ENCODE peak calls at places on chromosome 11, in ten cellular contexts. P is AG09309; B is upper lobe of right lung; U is CD8-positive, alpha-beta T cell; N is fibroblast of lung; W is left ventricle myocardium inferior; C is astrocyte of the spinal cord; S is tibial artery; G is foreskin fibroblast; Q is AG10803. L is an unnamed sample.

GRCh38 chr11:36492724-36493304 is 17.3 kb downstream of the TRAF6 start:
- DNase-seq in P (no peak), B (no peak), U (peak), N (peak), W (no peak), C (peak), S (no peak), G (peak), Q (peak), L (no peak)

GRCh38 chr11:80054582-80055165 is 613.8 kb upstream of the TENM4 start:
- DNase-seq in P (no peak), B (no peak), U (no peak), N (no peak), W (no peak), C (no peak), S (no peak), G (no peak), Q (no peak), L (no peak)

GRCh38 chr11:117830674-117831351 is 6.3 kb upstream of the FXYD2 start:
- DNase-seq in P (no peak), B (no peak), U (no peak), N (no peak), W (no peak), C (no peak), S (peak), G (no peak), Q (no peak), L (no peak)

GRCh38 chr11:119479685-119480275 is 56.8 kb upstream of the THY1 start:
- DNase-seq in P (no peak), B (no peak), U (no peak), N (peak), W (no peak), C (peak), S (peak), G (peak), Q (peak), L (no peak)

GRCh38 chr11:60764879-60765278 is 8.2 kb downstream of the MS4A15 start:
- DNase-seq in P (no peak), B (no peak), U (no peak), N (no peak), W (no peak), C (no peak), S (no peak), G (peak), Q (no peak), L (no peak)

GRCh38 chr11:27116684-27117083 is 76.1 kb downstream of the BBOX1 start:
- DNase-seq in P (peak), B (no peak), U (no peak), N (peak), W (no peak), C (peak), S (no peak), G (peak), Q (peak), L (peak)

GRCh38 chr11:2270322-2271076 is at the start of gene ASCL2:
- DNase-seq in P (no peak), B (peak), U (peak), N (no peak), W (no peak), C (no peak), S (no peak), G (no peak), Q (no peak), L (no peak)

GRCh38 chr11:43924112-43924855 is 18.2 kb upstream of the C11orf96 start:
- DNase-seq in P (no peak), B (no peak), U (no peak), N (no peak), W (no peak), C (no peak), S (no peak), G (no peak), Q (no peak), L (no peak)

GRCh38 chr11:116736763-116737162 is 36.0 kb downstream of the BUD13 start:
- DNase-seq in P (no peak), B (no peak), U (no peak), N (no peak), W (no peak), C (no peak), S (no peak), G (no peak), Q (no peak), L (no peak)

GRCh38 chr11:36456136-36456535 is 53.9 kb downstream of the TRAF6 start:
- DNase-seq in P (peak), B (no peak), U (no peak), N (peak), W (no peak), C (no peak), S (no peak), G (no peak), Q (peak), L (no peak)

GRCh38 chr11:21965221-21965620 is 227.7 kb upstream of the ANO5 start:
- DNase-seq in P (no peak), B (no peak), U (no peak), N (no peak), W (no peak), C (no peak), S (no peak), G (no peak), Q (no peak), L (no peak)

GRCh38 chr11:57430946-57431345 is 4.0 kb upstream of the SLC43A3 start:
- DNase-seq in P (no peak), B (no peak), U (no peak), N (no peak), W (no peak), C (no peak), S (no peak), G (no peak), Q (no peak), L (no peak)

GRCh38 chr11:2367266-2368160 is 9.6 kb upstream of the CD81 start:
- DNase-seq in P (no peak), B (no peak), U (no peak), N (no peak), W (no peak), C (no peak), S (no peak), G (no peak), Q (no peak), L (no peak)

GRCh38 chr11:120244966-120245365 is 5.0 kb downstream of the POU2F3 start:
- DNase-seq in P (no peak), B (no peak), U (no peak), N (no peak), W (no peak), C (no peak), S (no peak), G (no peak), Q (no peak), L (no peak)

GRCh38 chr11:59770869-59771268 is 15.7 kb downstream of the STX3 start:
- DNase-seq in P (no peak), B (no peak), U (no peak), N (no peak), W (no peak), C (no peak), S (no peak), G (no peak), Q (no peak), L (no peak)

GRCh38 chr11:94933225-94934130 is 39.9 kb downstream of the CWC15 start:
- DNase-seq in P (peak), B (no peak), U (no peak), N (peak), W (peak), C (peak), S (peak), G (peak), Q (peak), L (peak)

GRCh38 chr11:66417000-66417399 is 3.8 kb upstream of the NPAS4 start:
- DNase-seq in P (no peak), B (no peak), U (no peak), N (no peak), W (no peak), C (no peak), S (no peak), G (no peak), Q (no peak), L (no peak)

GRCh38 chr11:131248588-131248987 is 121.8 kb upstream of the NTM start:
- DNase-seq in P (no peak), B (no peak), U (no peak), N (peak), W (no peak), C (peak), S (no peak), G (no peak), Q (no peak), L (no peak)

GRCh38 chr11:68749061-68749491 is 2.2 kb downstream of the TESMIN start:
- DNase-seq in P (no peak), B (no peak), U (no peak), N (peak), W (no peak), C (peak), S (no peak), G (peak), Q (no peak), L (no peak)

GRCh38 chr11:35077709-35078695 is 61.0 kb upstream of the CD44 start:
- DNase-seq in P (peak), B (no peak), U (peak), N (peak), W (no peak), C (peak), S (no peak), G (peak), Q (peak), L (no peak)

GRCh38 chr11:48005878-48006277 is 25.5 kb downstream of the PTPRJ start:
- DNase-seq in P (no peak), B (no peak), U (no peak), N (no peak), W (no peak), C (no peak), S (no peak), G (no peak), Q (no peak), L (no peak)

GRCh38 chr11:73270089-73270854 is 1.9 kb upstream of the P2RY6 start:
- DNase-seq in P (no peak), B (peak), U (no peak), N (no peak), W (no peak), C (no peak), S (no peak), G (no peak), Q (no peak), L (no peak)

GRCh38 chr11:73270855-73271477 is 1.2 kb upstream of the P2RY6 start:
- DNase-seq in P (no peak), B (no peak), U (no peak), N (no peak), W (no peak), C (no peak), S (no peak), G (no peak), Q (no peak), L (no peak)

GRCh38 chr11:73272680-73273038 is 521 bp downstream of the P2RY6 start:
- DNase-seq in P (no peak), B (no peak), U (no peak), N (no peak), W (no peak), C (no peak), S (no peak), G (no peak), Q (no peak), L (no peak)

GRCh38 chr11:73273246-73273890 is 1.2 kb downstream of the P2RY6 start:
- DNase-seq in P (no peak), B (peak), U (no peak), N (no peak), W (no peak), C (no peak), S (no peak), G (no peak), Q (no peak), L (no peak)

DNA sequence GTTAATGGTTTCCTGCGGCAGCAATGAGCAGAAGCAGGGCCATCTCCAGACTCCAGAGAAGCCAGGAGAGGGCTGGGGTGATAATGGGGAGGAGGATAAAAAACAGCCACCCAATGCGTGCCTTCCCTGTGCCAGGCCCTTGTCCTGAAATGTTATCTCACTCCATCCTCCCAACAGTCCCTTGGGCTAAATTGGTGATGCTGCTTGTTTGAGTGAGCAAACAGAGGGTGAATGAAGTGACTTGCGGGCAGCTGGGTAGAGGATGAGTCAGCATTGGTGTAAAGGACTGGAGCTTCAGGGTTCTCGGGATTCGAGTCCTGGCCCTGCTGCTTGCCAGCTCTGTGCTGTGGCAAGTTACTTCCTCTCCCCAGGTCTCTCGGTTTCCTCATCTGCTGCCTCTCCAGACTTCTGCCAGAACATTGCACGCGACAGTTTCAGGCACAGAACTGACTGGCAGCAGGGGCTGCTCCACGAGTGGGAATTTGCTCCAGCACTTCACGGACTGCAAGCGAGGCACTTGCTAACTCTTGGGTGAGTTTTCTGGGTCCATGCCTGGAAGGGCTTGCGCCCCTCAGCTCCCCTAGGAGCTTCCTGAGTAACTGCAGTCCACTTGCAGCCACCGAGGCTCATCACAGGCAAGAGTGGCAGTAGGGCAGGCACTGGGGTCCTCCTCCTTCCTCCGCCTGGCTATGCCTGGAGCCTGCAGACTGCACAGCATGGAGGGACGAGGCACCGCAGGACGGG is at the start of gene P2RY6:
- DNase-seq in P (no peak), B (peak), U (no peak), N (peak), W (no peak), C (peak), S (peak), G (peak), Q (peak), L (peak)
- H3K4me3 ChIP-seq in P (no peak), B (peak), U (no peak), N (no peak), W (peak), C (no peak), S (no peak), G (no peak), Q (no peak), L (no peak)

GRCh38 chr11:11667056-11667455 is 45.3 kb upstream of the GALNT18 start:
- DNase-seq in P (no peak), B (no peak), U (no peak), N (no peak), W (no peak), C (no peak), S (no peak), G (peak), Q (no peak), L (no peak)
- TF ChIP-seq CTCF in P (peak), B (no peak), U (no peak), N (peak), W (no peak), C (no peak), S (no peak), G (no peak), Q (peak), L (no peak)

GRCh38 chr11:102177126-102177525 is 66.9 kb downstream of the YAP1 start:
- DNase-seq in P (no peak), B (no peak), U (no peak), N (no peak), W (no peak), C (no peak), S (no peak), G (peak), Q (no peak), L (no peak)

GRCh38 chr11:102179366-102179765 is 69.1 kb downstream of the YAP1 start:
- DNase-seq in P (no peak), B (no peak), U (no peak), N (no peak), W (no peak), C (no peak), S (no peak), G (no peak), Q (no peak), L (no peak)

GRCh38 chr11:102172127-102172848 is 62.0 kb downstream of the YAP1 start:
- DNase-seq in P (no peak), B (no peak), U (no peak), N (peak), W (no peak), C (peak), S (peak), G (peak), Q (peak), L (peak)

GRCh38 chr11:102177974-102178631 is 67.9 kb downstream of the YAP1 start:
- DNase-seq in P (peak), B (no peak), U (no peak), N (peak), W (no peak), C (peak), S (no peak), G (peak), Q (peak), L (peak)
- H3K4me3 ChIP-seq in P (no peak), B (no peak), U (no peak), N (no peak), W (no peak), C (no peak), S (no peak), G (no peak), Q (peak), L (no peak)

GRCh38 chr11:111574373-111575230 is 27.6 kb upstream of the SIK2 start:
- DNase-seq in P (no peak), B (no peak), U (no peak), N (no peak), W (no peak), C (no peak), S (no peak), G (no peak), Q (no peak), L (no peak)
- TF ChIP-seq CTCF in P (no peak), B (no peak), U (no peak), N (no peak), W (no peak), C (no peak), S (no peak), G (no peak), Q (no peak), L (no peak)

GRCh38 chr11:128496684-128497056 is 90.7 kb downstream of the ETS1 start:
- DNase-seq in P (no peak), B (no peak), U (no peak), N (no peak), W (no peak), C (no peak), S (peak), G (no peak), Q (no peak), L (no peak)
- H3K4me3 ChIP-seq in P (no peak), B (no peak), U (peak), N (no peak), W (peak), C (no peak), S (no peak), G (peak), Q (peak), L (no peak)

GRCh38 chr11:109695696-109696095 is 273.7 kb downstream of the C11orf87 start:
- DNase-seq in P (no peak), B (no peak), U (no peak), N (peak), W (no peak), C (peak), S (no peak), G (peak), Q (peak), L (no peak)

GRCh38 chr11:109696191-109696897 is 274.4 kb downstream of the C11orf87 start:
- DNase-seq in P (no peak), B (no peak), U (no peak), N (peak), W (no peak), C (peak), S (no peak), G (peak), Q (peak), L (no peak)

GRCh38 chr11:109698237-109698636 is 276.2 kb downstream of the C11orf87 start:
- DNase-seq in P (no peak), B (no peak), U (no peak), N (no peak), W (no peak), C (no peak), S (no peak), G (no peak), Q (no peak), L (no peak)

GRCh38 chr11:109697140-109697843 is 275.3 kb downstream of the C11orf87 start:
- DNase-seq in P (peak), B (peak), U (no peak), N (peak), W (no peak), C (peak), S (no peak), G (peak), Q (peak), L (no peak)
- TF ChIP-seq CTCF in P (peak), B (peak), U (peak), N (peak), W (peak), C (peak), S (no peak), G (peak), Q (peak), L (peak)

GRCh38 chr11:72719551-72719950 is 32.7 kb downstream of the ARAP1 start:
- DNase-seq in P (no peak), B (no peak), U (no peak), N (no peak), W (no peak), C (no peak), S (no peak), G (no peak), Q (no peak), L (no peak)
- H3K4me3 ChIP-seq in P (no peak), B (peak), U (no peak), N (no peak), W (peak), C (no peak), S (peak), G (peak), Q (peak), L (peak)

DNA sequence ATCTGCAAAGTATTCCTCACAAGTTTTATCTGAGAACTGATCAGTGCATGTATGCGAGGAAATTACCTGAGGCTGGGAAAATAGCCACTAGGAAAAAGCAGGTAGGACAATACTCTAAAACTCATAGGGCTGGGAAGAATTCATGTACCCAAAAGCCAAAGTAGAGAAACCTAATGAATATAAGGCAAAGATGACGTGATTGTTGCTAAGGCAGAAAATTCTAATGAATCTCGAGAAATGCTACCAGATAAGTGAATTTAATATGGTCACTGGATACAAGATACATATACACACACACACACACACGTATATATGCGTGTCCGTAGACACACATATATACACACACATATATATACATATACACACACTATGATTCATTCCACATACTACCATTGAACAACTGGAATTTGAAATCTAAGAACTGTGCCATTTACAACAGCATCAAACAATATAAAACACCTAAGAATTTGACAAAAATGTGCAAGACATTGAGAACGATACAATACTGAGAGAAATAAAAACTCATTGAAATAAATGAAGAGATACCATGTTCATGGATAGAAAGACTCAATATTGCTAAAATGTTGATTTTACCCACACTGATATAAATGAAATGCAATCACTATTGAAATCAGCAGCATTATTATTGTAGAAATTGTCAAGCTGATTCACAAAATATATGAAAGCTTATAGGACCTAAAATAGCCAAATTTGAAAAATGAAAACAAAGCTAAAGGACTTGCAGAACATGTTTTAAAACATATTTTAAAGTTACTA is 46.4 kb downstream of the ARHGAP20 start:
- DNase-seq in P (no peak), B (no peak), U (no peak), N (no peak), W (no peak), C (no peak), S (no peak), G (no peak), Q (no peak), L (no peak)
- TF ChIP-seq CTCF in P (no peak), B (no peak), U (no peak), N (no peak), W (no peak), C (no peak), S (no peak), G (no peak), Q (no peak), L (no peak)

L was measured in AG04449.